ENCODE peak calls at places on chromosome 2, in ten cellular contexts. L is IMR-90, W is right lobe of liver, P is upper lobe of left lung, M is A549, S is GM12878, C is HepG2, X is body of pancreas, H is K562, T is heart left ventricle. Z is an unnamed sample.

GRCh38 chr2:131492418-131493198 is 411 bp upstream of the MZT2A start:
- ATAC-seq in L (peak), W (peak), P (peak), M (peak), S (peak), C (peak), X (peak), H (peak), T (peak), Z (peak)

GRCh38 chr2:233233618-233234230 is 17.7 kb upstream of the ATG16L1 start:
- ATAC-seq in L (no peak), W (no peak), P (no peak), M (no peak), S (no peak), C (no peak), X (no peak), H (no peak), T (no peak), Z (no peak)

GRCh38 chr2:98548920-98549818 is 59.1 kb downstream of the COA5 start:
- ATAC-seq in L (no peak), W (no peak), P (no peak), M (no peak), S (peak), C (no peak), X (no peak), H (no peak), T (no peak), Z (no peak)

GRCh38 chr2:69518836-69519235 is 81.6 kb upstream of the NFU1 start:
- ATAC-seq in L (no peak), W (no peak), P (peak), M (no peak), S (no peak), C (no peak), X (no peak), H (peak), T (no peak), Z (no peak)

GRCh38 chr2:54903736-54904554 is 146.3 kb downstream of the RTN4 start:
- ATAC-seq in L (peak), W (peak), P (peak), M (peak), S (peak), C (no peak), X (no peak), H (no peak), T (peak), Z (peak)

GRCh38 chr2:83817511-83817910 is 641.6 kb downstream of the SUCLG1 start:
- ATAC-seq in L (no peak), W (peak), P (no peak), M (no peak), S (peak), C (peak), X (no peak), H (peak), T (no peak), Z (no peak)

GRCh38 chr2:160489096-160489495 is 4.5 kb downstream of the RBMS1 start:
- ATAC-seq in L (no peak), W (no peak), P (no peak), M (no peak), S (no peak), C (no peak), X (no peak), H (no peak), T (no peak), Z (no peak)

GRCh38 chr2:232419245-232420072 is 12.8 kb downstream of the ALPG start:
- ATAC-seq in L (no peak), W (no peak), P (peak), M (peak), S (no peak), C (no peak), X (no peak), H (no peak), T (no peak), Z (no peak)

GRCh38 chr2:145323512-145323911 is 803.6 kb upstream of the ZEB2 start:
- ATAC-seq in L (no peak), W (no peak), P (no peak), M (no peak), S (no peak), C (no peak), X (no peak), H (no peak), T (no peak), Z (no peak)

GRCh38 chr2:85811173-85811849 is 57.5 kb downstream of the ATOH8 start:
- ATAC-seq in L (peak), W (no peak), P (peak), M (no peak), S (no peak), C (no peak), X (no peak), H (no peak), T (peak), Z (peak)

DNA sequence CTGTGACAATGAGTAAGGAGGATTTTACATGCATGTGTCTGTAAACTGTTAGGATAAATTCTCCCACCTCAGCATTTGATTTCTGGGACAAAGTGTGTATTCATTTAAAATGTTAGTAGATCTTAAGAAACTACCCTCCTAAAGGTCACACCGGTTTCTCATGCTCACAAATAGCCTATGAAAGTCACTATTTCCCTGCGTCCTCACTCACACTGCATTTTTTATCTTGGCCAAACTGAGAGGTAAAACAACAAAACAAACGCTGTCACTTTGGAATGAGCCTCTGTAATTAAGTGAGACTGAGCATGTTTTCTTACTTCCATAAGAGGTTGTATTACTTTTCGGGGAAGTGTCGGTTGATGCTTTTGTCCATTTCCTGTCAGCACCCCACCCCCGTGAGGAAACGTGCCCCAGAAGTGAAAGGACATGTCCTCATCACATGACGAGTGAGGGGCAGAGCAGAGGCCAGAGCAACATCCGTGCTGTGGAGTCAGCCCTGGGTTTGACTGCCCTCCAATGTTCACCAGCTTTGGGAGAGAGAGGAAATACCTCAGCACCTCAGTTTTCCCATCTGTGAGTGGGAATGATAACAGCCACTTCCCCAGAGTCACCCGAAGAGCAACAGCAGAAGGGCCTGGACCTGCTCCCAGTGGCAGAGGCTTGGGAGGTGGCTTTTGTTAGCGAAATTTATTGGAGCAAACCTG is 3.1 kb downstream of the GYPC start:
- ATAC-seq in L (no peak), W (peak), P (peak), M (no peak), S (peak), C (no peak), X (peak), H (no peak), T (peak), Z (peak)
- TF ChIP-seq POLR2A in L (no peak), W (no peak), P (no peak), M (no peak), S (peak), C (no peak), X (no peak), H (no peak), T (no peak), Z (no peak)

GRCh38 chr2:128436498-128437180 is 118.0 kb upstream of the HS6ST1 start:
- ATAC-seq in L (no peak), W (no peak), P (no peak), M (no peak), S (no peak), C (no peak), X (no peak), H (no peak), T (no peak), Z (no peak)
- H3K4me3 ChIP-seq in L (no peak), W (no peak), P (no peak), M (no peak), S (no peak), C (no peak), X (no peak), H (no peak), T (no peak), Z (no peak)

GRCh38 chr2:105541189-105542050 is 142.6 kb upstream of the FHL2 start:
- ATAC-seq in L (no peak), W (no peak), P (no peak), M (no peak), S (no peak), C (no peak), X (no peak), H (no peak), T (no peak), Z (no peak)

GRCh38 chr2:105544591-105545377 is 145.9 kb upstream of the FHL2 start:
- ATAC-seq in L (no peak), W (no peak), P (no peak), M (no peak), S (no peak), C (no peak), X (no peak), H (no peak), T (no peak), Z (no peak)

GRCh38 chr2:105546623-105546964 is 147.7 kb upstream of the FHL2 start:
- ATAC-seq in L (no peak), W (peak), P (no peak), M (no peak), S (no peak), C (no peak), X (no peak), H (no peak), T (peak), Z (no peak)

GRCh38 chr2:105540642-105541041 is 141.8 kb upstream of the FHL2 start:
- ATAC-seq in L (no peak), W (no peak), P (no peak), M (no peak), S (no peak), C (no peak), X (no peak), H (no peak), T (no peak), Z (no peak)

DNA sequence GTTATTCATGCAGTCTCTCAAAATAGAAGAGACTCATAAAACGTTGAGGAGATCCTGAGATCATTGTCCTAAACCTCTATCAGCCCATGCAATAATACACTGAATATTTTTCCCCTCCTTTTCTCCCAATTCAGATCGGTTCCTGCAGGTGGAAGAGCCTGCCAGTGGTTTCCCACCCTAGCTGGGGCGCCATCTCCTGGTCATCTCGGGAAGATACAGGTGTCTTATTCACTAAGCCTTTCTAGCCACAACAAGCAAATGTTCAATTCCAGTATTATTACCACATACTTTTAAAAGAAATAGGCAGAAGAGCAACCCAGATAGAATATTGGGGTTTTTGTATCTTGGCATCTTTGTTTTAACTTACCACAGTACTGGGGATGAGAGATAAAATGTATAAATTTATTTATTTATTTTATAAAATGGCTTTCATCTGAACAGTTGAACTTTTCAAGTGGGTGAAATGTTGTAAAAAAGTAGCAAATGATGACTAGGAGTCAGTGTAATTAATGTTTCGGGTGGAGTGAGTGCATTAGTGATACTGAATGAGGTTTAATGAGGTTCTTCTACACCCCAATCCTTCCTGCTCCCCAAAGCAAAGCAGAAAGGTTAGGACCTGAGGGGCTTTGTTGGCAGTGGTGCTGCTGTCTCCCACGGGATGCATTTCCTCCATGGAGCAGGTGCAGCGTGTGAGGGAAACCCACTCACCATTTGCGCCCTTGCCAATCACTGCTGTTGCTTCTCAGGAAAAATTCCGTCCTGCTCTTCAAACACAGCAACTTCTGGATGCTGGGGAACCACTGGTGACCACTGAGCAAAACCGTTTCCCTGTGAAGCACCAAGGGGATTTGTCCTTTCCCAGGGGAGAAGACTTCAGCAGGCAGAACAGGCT is 147.1 kb upstream of the FHL2 start:
- ATAC-seq in L (peak), W (peak), P (peak), M (peak), S (peak), C (peak), X (peak), H (peak), T (peak), Z (no peak)
- TF ChIP-seq CTCF in L (peak), W (peak), P (peak), M (peak), S (peak), C (peak), X (peak), H (peak), T (peak), Z (peak)

GRCh38 chr2:172555522-172556283 is at the start of gene PDK1:
- ATAC-seq in L (peak), W (peak), P (peak), M (peak), S (peak), C (peak), X (peak), H (peak), T (peak), Z (peak)
- TF ChIP-seq POLR2A in L (peak), W (peak), P (peak), M (peak), S (peak), C (peak), X (peak), H (peak), T (peak), Z (peak)

DNA sequence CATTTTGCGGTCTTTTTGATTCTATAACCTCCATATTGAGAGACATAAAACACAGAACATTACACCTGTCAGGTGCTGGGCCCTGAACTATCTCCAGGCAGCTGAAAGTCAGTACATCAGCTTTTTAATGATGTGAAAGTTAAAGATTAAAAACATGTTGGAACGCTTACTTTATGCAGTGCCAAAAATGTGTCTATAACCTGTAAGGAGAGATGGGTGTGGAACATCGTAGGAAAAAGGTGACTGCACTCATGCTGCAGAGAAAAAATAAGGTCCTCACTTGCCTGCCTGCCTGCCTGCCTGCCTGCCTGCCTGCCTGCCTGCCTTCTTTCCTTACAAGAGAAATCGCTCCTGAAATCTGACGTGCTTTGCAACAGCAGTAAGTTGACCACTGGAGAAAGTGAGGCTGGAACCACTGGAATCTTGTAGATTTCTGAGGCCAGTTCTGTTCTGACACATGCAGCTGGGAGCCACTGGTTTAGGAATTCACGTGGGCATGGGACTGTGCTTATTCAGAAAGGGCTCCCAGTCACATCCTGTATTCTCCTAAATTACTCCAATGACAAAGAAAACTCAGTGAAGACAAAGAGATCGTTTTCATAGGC is 34.1 kb downstream of the BCL11A start:
- ATAC-seq in L (no peak), W (no peak), P (no peak), M (no peak), S (no peak), C (no peak), X (peak), H (no peak), T (no peak), Z (no peak)
- H3K4me3 ChIP-seq in L (no peak), W (no peak), P (no peak), M (no peak), S (no peak), C (no peak), X (no peak), H (no peak), T (no peak), Z (no peak)

GRCh38 chr2:26555246-26556133 is 77.6 kb upstream of the OTOF start:
- ATAC-seq in L (no peak), W (no peak), P (no peak), M (peak), S (no peak), C (peak), X (no peak), H (peak), T (no peak), Z (no peak)
- TF ChIP-seq CTCF in L (no peak), W (no peak), P (no peak), M (peak), S (no peak), C (peak), X (no peak), H (peak), T (no peak), Z (no peak)

GRCh38 chr2:38665854-38666577 is at the start of gene GALM:
- ATAC-seq in L (peak), W (peak), P (peak), M (peak), S (peak), C (peak), X (peak), H (peak), T (peak), Z (peak)
- TF ChIP-seq POLR2A in L (no peak), W (peak), P (peak), M (peak), S (no peak), C (peak), X (no peak), H (peak), T (peak), Z (no peak)

DNA sequence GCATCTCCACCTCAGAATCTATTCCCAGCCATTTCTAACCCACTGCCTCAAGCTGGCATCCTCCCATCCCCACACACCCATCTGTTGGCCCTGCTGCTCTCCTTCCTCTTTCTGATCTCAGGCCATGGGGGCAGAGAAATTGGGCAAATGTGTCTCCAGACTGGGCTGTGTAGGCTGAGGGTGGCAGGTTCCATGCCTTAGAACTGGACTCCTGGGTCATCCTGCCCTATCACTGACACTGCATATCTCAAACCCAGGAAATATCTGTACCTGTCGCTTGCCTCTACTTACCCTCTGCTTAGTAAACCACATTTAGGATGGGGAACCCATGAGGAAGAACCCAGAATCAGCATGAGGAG is 1.8 kb downstream of the WNT10A start:
- ATAC-seq in L (no peak), W (no peak), P (no peak), M (no peak), S (no peak), C (no peak), X (no peak), H (no peak), T (no peak), Z (no peak)
- H3K4me3 ChIP-seq in L (no peak), W (no peak), P (no peak), M (no peak), S (peak), C (no peak), X (no peak), H (no peak), T (no peak), Z (no peak)

GRCh38 chr2:237221443-237221842 is 135.8 kb downstream of the COPS8 start:
- ATAC-seq in L (no peak), W (no peak), P (no peak), M (no peak), S (no peak), C (no peak), X (no peak), H (no peak), T (no peak), Z (no peak)
- TF ChIP-seq CTCF in L (no peak), W (no peak), P (no peak), M (no peak), S (no peak), C (no peak), X (no peak), H (no peak), T (no peak), Z (no peak)

GRCh38 chr2:159137511-159138101 is 148.9 kb downstream of the WDSUB1 start:
- ATAC-seq in L (no peak), W (no peak), P (no peak), M (no peak), S (no peak), C (no peak), X (no peak), H (no peak), T (peak), Z (no peak)

GRCh38 chr2:159138642-159139182 is 147.8 kb downstream of the WDSUB1 start:
- ATAC-seq in L (no peak), W (no peak), P (no peak), M (no peak), S (no peak), C (no peak), X (no peak), H (no peak), T (no peak), Z (no peak)

GRCh38 chr2:159140070-159140774 is 146.3 kb downstream of the WDSUB1 start:
- ATAC-seq in L (peak), W (peak), P (no peak), M (no peak), S (peak), C (no peak), X (no peak), H (no peak), T (no peak), Z (no peak)

GRCh38 chr2:159136405-159136804 is 150.1 kb downstream of the WDSUB1 start:
- ATAC-seq in L (no peak), W (no peak), P (no peak), M (no peak), S (no peak), C (no peak), X (no peak), H (no peak), T (no peak), Z (no peak)

DNA sequence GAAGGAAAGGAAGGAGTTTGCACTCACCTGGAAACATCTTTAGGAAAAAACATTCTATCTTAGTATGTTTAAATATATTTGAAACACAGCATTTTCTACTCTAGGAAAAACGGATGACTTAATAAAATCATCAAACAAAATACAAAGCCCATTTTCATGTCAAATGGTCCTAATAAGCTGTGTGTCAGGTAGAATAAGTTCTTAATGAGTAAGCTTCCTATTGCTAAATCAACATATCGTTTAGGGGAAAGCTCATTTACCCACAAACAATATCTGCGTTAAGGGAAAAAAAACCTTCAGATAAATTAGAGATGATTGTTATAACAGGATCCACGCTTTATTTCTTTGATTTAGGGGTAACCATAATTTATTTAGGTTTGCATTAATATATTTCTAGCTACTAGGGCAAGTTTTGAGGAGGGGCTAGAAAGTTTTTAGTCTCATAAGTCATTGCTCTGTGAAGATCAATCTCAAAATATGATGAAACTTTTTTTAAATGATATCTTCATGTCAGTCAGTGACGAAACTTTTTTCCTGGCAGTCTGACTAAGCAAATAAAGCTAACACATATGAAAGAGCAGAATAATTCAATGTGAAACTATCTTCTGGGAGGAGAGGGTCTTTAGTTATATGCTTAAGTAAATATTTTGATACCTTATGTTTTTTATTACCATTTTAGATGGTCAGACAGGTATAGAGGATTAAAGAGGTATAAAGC is 147.1 kb downstream of the WDSUB1 start:
- ATAC-seq in L (no peak), W (peak), P (no peak), M (no peak), S (no peak), C (no peak), X (no peak), H (no peak), T (no peak), Z (no peak)
- TF ChIP-seq POLR2A in L (no peak), W (no peak), P (no peak), M (no peak), S (no peak), C (no peak), X (no peak), H (no peak), T (no peak), Z (no peak)

Z was measured in gastroesophageal sphincter.